ENCODE peak calls at places on chromosomes 11 and 22, in five cellular contexts. One of them, this sample, is unnamed.

GRCh38 chr22:26095271-26095956 is 73.8 kb upstream of the SEZ6L start:
- DNase-seq in germinal center: no peak
- DNase-seq in MM.1S: no peak
- DNase-seq in retinal pigment epithelial cell: no peak
- DNase-seq in MG63: no peak
- DNase-seq in this sample: no peak

GRCh38 chr22:31451709-31452571 is 37.7 kb downstream of the EIF4ENIF1 start:
- DNase-seq in germinal center: peak
- DNase-seq in MM.1S: peak
- DNase-seq in retinal pigment epithelial cell: no peak
- DNase-seq in MG63: peak
- DNase-seq in this sample: no peak

GRCh38 chr22:45852826-45853225 is 124.1 kb downstream of the WNT7B start:
- DNase-seq in germinal center: no peak
- DNase-seq in MM.1S: no peak
- DNase-seq in retinal pigment epithelial cell: no peak
- DNase-seq in MG63: no peak
- DNase-seq in this sample: no peak

GRCh38 chr11:123062892-123063395 is 1.0 kb upstream of the HSPA8 start:
- DNase-seq in germinal center: no peak
- DNase-seq in MM.1S: no peak
- DNase-seq in retinal pigment epithelial cell: no peak
- DNase-seq in MG63: peak
- DNase-seq in this sample: no peak

GRCh38 chr22:24183321-24184031 is 2.2 kb downstream of the SUSD2 start:
- DNase-seq in germinal center: no peak
- DNase-seq in MM.1S: no peak
- DNase-seq in retinal pigment epithelial cell: no peak
- DNase-seq in MG63: no peak
- DNase-seq in this sample: no peak

GRCh38 chr11:120750647-120751419 is 239.3 kb downstream of the GRIK4 start:
- DNase-seq in germinal center: no peak
- DNase-seq in MM.1S: no peak
- DNase-seq in retinal pigment epithelial cell: no peak
- DNase-seq in MG63: no peak
- DNase-seq in this sample: no peak

GRCh38 chr22:32542332-32543019 is 67.9 kb downstream of the FBXO7 start:
- DNase-seq in germinal center: no peak
- DNase-seq in MM.1S: no peak
- DNase-seq in retinal pigment epithelial cell: no peak
- DNase-seq in MG63: no peak
- DNase-seq in this sample: no peak

GRCh38 chr22:26461188-26461810 is 22.3 kb downstream of the HPS4 start:
- DNase-seq in germinal center: peak
- DNase-seq in MM.1S: no peak
- DNase-seq in retinal pigment epithelial cell: no peak
- DNase-seq in MG63: peak
- DNase-seq in this sample: peak

GRCh38 chr22:24156146-24156914 is 25.0 kb upstream of the SUSD2 start:
- DNase-seq in germinal center: peak
- DNase-seq in MM.1S: peak
- DNase-seq in retinal pigment epithelial cell: no peak
- DNase-seq in MG63: peak
- DNase-seq in this sample: no peak

GRCh38 chr11:134355656-134356055 is 23.9 kb downstream of the GLB1L2 start:
- DNase-seq in germinal center: no peak
- DNase-seq in MM.1S: no peak
- DNase-seq in retinal pigment epithelial cell: no peak
- DNase-seq in MG63: no peak
- DNase-seq in this sample: no peak

GRCh38 chr22:20931126-20931654 is 14.0 kb downstream of the CRKL start:
- DNase-seq in germinal center: no peak
- DNase-seq in MM.1S: no peak
- DNase-seq in retinal pigment epithelial cell: no peak
- DNase-seq in MG63: no peak
- DNase-seq in this sample: no peak

GRCh38 chr11:117438371-117439000 is 110.8 kb downstream of the CEP164 start:
- DNase-seq in germinal center: no peak
- DNase-seq in MM.1S: no peak
- DNase-seq in retinal pigment epithelial cell: no peak
- DNase-seq in MG63: peak
- DNase-seq in this sample: no peak

GRCh38 chr11:8262552-8263108 is 1.0 kb downstream of the LMO1 start:
- DNase-seq in germinal center: peak
- DNase-seq in MM.1S: peak
- DNase-seq in retinal pigment epithelial cell: no peak
- DNase-seq in MG63: peak
- DNase-seq in this sample: peak

GRCh38 chr11:12170501-12170900 is 60.1 kb downstream of the MICAL2 start:
- DNase-seq in germinal center: no peak
- DNase-seq in MM.1S: no peak
- DNase-seq in retinal pigment epithelial cell: no peak
- DNase-seq in MG63: no peak
- DNase-seq in this sample: no peak

GRCh38 chr11:129861702-129862107 is 33.7 kb downstream of the NFRKB start:
- DNase-seq in germinal center: no peak
- DNase-seq in MM.1S: no peak
- DNase-seq in retinal pigment epithelial cell: peak
- DNase-seq in MG63: peak
- DNase-seq in this sample: no peak

GRCh38 chr11:126696976-126697375 is 303.6 kb downstream of the KIRREL3 start:
- DNase-seq in germinal center: no peak
- DNase-seq in MM.1S: no peak
- DNase-seq in retinal pigment epithelial cell: no peak
- DNase-seq in MG63: no peak
- DNase-seq in this sample: no peak

GRCh38 chr11:10381730-10382129 is 73.3 kb upstream of the AMPD3 start:
- DNase-seq in germinal center: no peak
- DNase-seq in MM.1S: no peak
- DNase-seq in retinal pigment epithelial cell: no peak
- DNase-seq in MG63: no peak
- DNase-seq in this sample: no peak

GRCh38 chr11:119085523-119085878 is 820 bp downstream of the HMBS start:
- DNase-seq in germinal center: no peak
- DNase-seq in MM.1S: no peak
- DNase-seq in retinal pigment epithelial cell: no peak
- DNase-seq in MG63: no peak
- DNase-seq in this sample: no peak

GRCh38 chr11:122721201-122721963 is 65.9 kb downstream of the UBASH3B start:
- DNase-seq in germinal center: no peak
- DNase-seq in MM.1S: no peak
- DNase-seq in retinal pigment epithelial cell: no peak
- DNase-seq in MG63: no peak
- DNase-seq in this sample: no peak

GRCh38 chr22:36027579-36027959 is 1.1 kb downstream of the RBFOX2 start:
- DNase-seq in germinal center: peak
- DNase-seq in MM.1S: no peak
- DNase-seq in retinal pigment epithelial cell: no peak
- DNase-seq in MG63: no peak
- DNase-seq in this sample: no peak

GRCh38 chr11:103085758-103086365 is 6.1 kb downstream of the DCUN1D5 start:
- DNase-seq in germinal center: no peak
- DNase-seq in MM.1S: no peak
- DNase-seq in retinal pigment epithelial cell: no peak
- DNase-seq in MG63: no peak
- DNase-seq in this sample: no peak

GRCh38 chr11:74870485-74870884 is 78.4 kb downstream of the XRRA1 start:
- DNase-seq in germinal center: peak
- DNase-seq in MM.1S: peak
- DNase-seq in retinal pigment epithelial cell: no peak
- DNase-seq in MG63: no peak
- DNase-seq in this sample: no peak

GRCh38 chr22:50209893-50210292 is 9.1 kb downstream of the SELENOO start:
- DNase-seq in germinal center: peak
- DNase-seq in MM.1S: peak
- DNase-seq in retinal pigment epithelial cell: no peak
- DNase-seq in MG63: no peak
- DNase-seq in this sample: peak

GRCh38 chr22:37021710-37022482 is 2.4 kb downstream of the MPST start:
- DNase-seq in germinal center: peak
- DNase-seq in MM.1S: peak
- DNase-seq in retinal pigment epithelial cell: no peak
- DNase-seq in MG63: peak
- DNase-seq in this sample: no peak

GRCh38 chr22:28051787-28052356 is 132.8 kb upstream of the PITPNB start:
- DNase-seq in germinal center: peak
- DNase-seq in MM.1S: no peak
- DNase-seq in retinal pigment epithelial cell: no peak
- DNase-seq in MG63: peak
- DNase-seq in this sample: peak

GRCh38 chr11:61955416-61956135 is 5.4 kb downstream of the BEST1 start:
- DNase-seq in germinal center: peak
- DNase-seq in MM.1S: no peak
- DNase-seq in retinal pigment epithelial cell: no peak
- DNase-seq in MG63: no peak
- DNase-seq in this sample: no peak

GRCh38 chr11:61011239-61011870 is 39.9 kb downstream of the CD6 start:
- DNase-seq in germinal center: no peak
- DNase-seq in MM.1S: no peak
- DNase-seq in retinal pigment epithelial cell: no peak
- DNase-seq in MG63: no peak
- DNase-seq in this sample: no peak

GRCh38 chr11:26778000-26778757 is 56.3 kb upstream of the SLC5A12 start:
- DNase-seq in germinal center: no peak
- DNase-seq in MM.1S: no peak
- DNase-seq in retinal pigment epithelial cell: no peak
- DNase-seq in MG63: peak
- DNase-seq in this sample: no peak

GRCh38 chr11:84817998-84818397 is 809.1 kb downstream of the DLG2 start:
- DNase-seq in germinal center: no peak
- DNase-seq in MM.1S: no peak
- DNase-seq in retinal pigment epithelial cell: no peak
- DNase-seq in MG63: peak
- DNase-seq in this sample: no peak

GRCh38 chr22:48044484-48045060 is 1282.1 kb downstream of the TBC1D22A start:
- DNase-seq in germinal center: no peak
- DNase-seq in MM.1S: no peak
- DNase-seq in retinal pigment epithelial cell: no peak
- DNase-seq in MG63: no peak
- DNase-seq in this sample: no peak

GRCh38 chr11:46649180-46649738 is 31.9 kb downstream of the ATG13 start:
- DNase-seq in germinal center: no peak
- DNase-seq in MM.1S: no peak
- DNase-seq in retinal pigment epithelial cell: peak
- DNase-seq in MG63: peak
- DNase-seq in this sample: no peak

GRCh38 chr11:14908214-14908880 is 16.3 kb upstream of the CYP2R1 start:
- DNase-seq in germinal center: peak
- DNase-seq in MM.1S: peak
- DNase-seq in retinal pigment epithelial cell: no peak
- DNase-seq in MG63: no peak
- DNase-seq in this sample: peak

GRCh38 chr11:64763804-64764611 is 4.2 kb upstream of the PYGM start:
- DNase-seq in germinal center: no peak
- DNase-seq in MM.1S: no peak
- DNase-seq in retinal pigment epithelial cell: no peak
- DNase-seq in MG63: no peak
- DNase-seq in this sample: no peak

GRCh38 chr11:121389651-121390050 is 62.5 kb upstream of the SORL1 start:
- DNase-seq in germinal center: no peak
- DNase-seq in MM.1S: no peak
- DNase-seq in retinal pigment epithelial cell: peak
- DNase-seq in MG63: no peak
- DNase-seq in this sample: no peak

GRCh38 chr11:120068114-120068573 is 69.8 kb downstream of the TRIM29 start:
- DNase-seq in germinal center: no peak
- DNase-seq in MM.1S: no peak
- DNase-seq in retinal pigment epithelial cell: peak
- DNase-seq in MG63: peak
- DNase-seq in this sample: no peak

GRCh38 chr11:130451261-130452019 is 3.0 kb downstream of the ADAMTS15 start:
- DNase-seq in germinal center: no peak
- DNase-seq in MM.1S: no peak
- DNase-seq in retinal pigment epithelial cell: no peak
- DNase-seq in MG63: peak
- DNase-seq in this sample: no peak

GRCh38 chr22:27223317-27224177 is 566.2 kb downstream of the MIAT start:
- DNase-seq in germinal center: no peak
- DNase-seq in MM.1S: no peak
- DNase-seq in retinal pigment epithelial cell: no peak
- DNase-seq in MG63: peak
- DNase-seq in this sample: no peak

GRCh38 chr11:5577101-5577500 is 3.6 kb upstream of the OR52B6 start:
- DNase-seq in germinal center: no peak
- DNase-seq in MM.1S: no peak
- DNase-seq in retinal pigment epithelial cell: no peak
- DNase-seq in MG63: no peak
- DNase-seq in this sample: no peak

GRCh38 chr11:70594031-70594430 is 195.7 kb downstream of the CTTN start:
- DNase-seq in germinal center: no peak
- DNase-seq in MM.1S: no peak
- DNase-seq in retinal pigment epithelial cell: no peak
- DNase-seq in MG63: no peak
- DNase-seq in this sample: no peak

GRCh38 chr11:46712874-46713576 is 6.0 kb upstream of the F2 start:
- DNase-seq in germinal center: no peak
- DNase-seq in MM.1S: no peak
- DNase-seq in retinal pigment epithelial cell: no peak
- DNase-seq in MG63: no peak
- DNase-seq in this sample: no peak